ENCODE peak calls at places on chromosomes 7 and 10, in six cellular contexts. S, L, U, Y, A and R are unnamed samples.

GRCh38 chr7:43458330-43458729 is 124.6 kb upstream of the STK17A start:
- DNase-seq in L (no peak), S (no peak), A (no peak), U (no peak), Y (no peak), R (no peak)

GRCh38 chr10:88527245-88527644 is 55.9 kb downstream of the RNLS start:
- DNase-seq in S (no peak), U (no peak), L (no peak), Y (no peak), A (no peak), R (no peak)

GRCh38 chr10:106506509-106507265 is 657.8 kb downstream of the SORCS1 start:
- DNase-seq in U (no peak), S (no peak), Y (peak; percentile 13), A (no peak), L (no peak), R (no peak)

GRCh38 chr10:16799621-16800020 is 17.6 kb downstream of the RSU1 start:
- DNase-seq in L (no peak), Y (no peak), U (no peak), S (no peak), A (no peak), R (no peak)

GRCh38 chr7:73830618-73830871 is 251 bp upstream of the CLDN4 start:
- DNase-seq in S (no peak), U (no peak), Y (no peak), A (no peak), L (no peak), R (no peak)

GRCh38 chr7:152887779-152888178 is 128.2 kb downstream of the ACTR3B start:
- DNase-seq in S (no peak), A (no peak), Y (no peak), L (no peak), U (no peak), R (no peak)

GRCh38 chr7:108463613-108464012 is 7.4 kb upstream of the NRCAM start:
- DNase-seq in L (no peak), Y (no peak), U (peak; percentile 32), A (no peak), S (no peak), R (no peak)

GRCh38 chr10:95626468-95626867 is 30.0 kb downstream of the ALDH18A1 start:
- DNase-seq in A (no peak), L (no peak), Y (no peak), U (no peak), S (no peak), R (no peak)

GRCh38 chr10:18651324-18652007 is at the start of gene NSUN6:
- DNase-seq in S (peak; percentile 93), A (peak; percentile 71), L (peak; percentile 96), U (peak; percentile 96), Y (peak; percentile 82), R (peak; percentile 89)

GRCh38 chr7:29287366-29287765 is 92.8 kb downstream of the CHN2 start:
- DNase-seq in L (no peak), U (no peak), S (no peak), Y (peak; percentile 32), A (peak; percentile 40), R (peak; percentile 41)

GRCh38 chr10:21803374-21803773 is 200.2 kb downstream of the DNAJC1 start:
- DNase-seq in Y (no peak), S (no peak), L (no peak), U (no peak), A (no peak), R (no peak)

GRCh38 chr7:45105588-45106188 is 5.8 kb downstream of the TBRG4 start:
- DNase-seq in A (no peak), S (no peak), U (no peak), Y (no peak), L (no peak), R (no peak)

GRCh38 chr10:70664702-70665195 is 7.6 kb upstream of the ADAMTS14 start:
- DNase-seq in A (no peak), S (no peak), Y (peak; percentile 94), U (no peak), L (no peak), R (no peak)

GRCh38 chr10:76311752-76312699 is 880.6 kb downstream of the LRMDA start:
- DNase-seq in S (no peak), U (no peak), L (no peak), A (peak; percentile 58), Y (peak; percentile 25), R (no peak)

GRCh38 chr7:111529507-111530355 is 32.6 kb downstream of the IMMP2L start:
- DNase-seq in L (no peak), U (no peak), S (no peak), A (no peak), Y (peak; percentile 13), R (no peak)

GRCh38 chr10:15353471-15353870 is 17.6 kb downstream of the FAM171A1 start:
- DNase-seq in Y (no peak), L (no peak), A (no peak), U (no peak), S (no peak), R (no peak)

GRCh38 chr10:121900443-121901174 is 27.2 kb downstream of the ATE1 start:
- DNase-seq in Y (peak; percentile 65), S (no peak), A (peak; percentile 62), L (no peak), U (peak; percentile 34), R (peak; percentile 10)

GRCh38 chr7:151409555-151410404 is at the start of gene WDR86:
- DNase-seq in Y (no peak), S (no peak), A (no peak), L (peak; percentile 52), U (no peak), R (no peak)

GRCh38 chr7:156731651-156732050 is 91.1 kb downstream of the RNF32 start:
- DNase-seq in S (no peak), A (no peak), U (no peak), Y (peak; percentile 24), L (no peak), R (no peak)

GRCh38 chr10:62648941-62649340 is 155.6 kb upstream of the ADO start:
- DNase-seq in A (no peak), Y (no peak), S (no peak), L (no peak), U (no peak), R (no peak)

GRCh38 chr10:121994429-121994881 is 5.5 kb downstream of the TACC2 start:
- DNase-seq in Y (no peak), U (no peak), A (no peak), L (no peak), S (no peak), R (peak; percentile 31)

GRCh38 chr10:78623577-78624215 is 445.1 kb upstream of the ZMIZ1 start:
- DNase-seq in A (peak; percentile 62), U (no peak), Y (peak; percentile 62), L (no peak), S (no peak), R (peak; percentile 69)